ENCODE peak calls at places on chromosomes 4 and X, in nine cellular contexts. Q, M, G, U, V, X, O, B and L are unnamed samples.

GRCh38 chr4:123877561-123877960 is 481.0 kb downstream of the SPRY1 start:
- DNase-seq in Q (no peak), M (no peak), G (no peak), U (no peak), V (peak; percentile 51), X (no peak), O (no peak), B (no peak), L (no peak)

GRCh38 chr4:151674804-151675290 is 86.0 kb downstream of the GATB start:
- DNase-seq in Q (peak; percentile 54), M (peak; percentile 87), G (no peak), U (peak; percentile 79), V (peak; percentile 70), X (no peak), O (peak; percentile 78), B (peak; percentile 56), L (peak; percentile 71)

GRCh38 chr4:71231753-71232420 is 106.9 kb upstream of the SLC4A4 start:
- DNase-seq in Q (no peak), M (peak; percentile 11), G (no peak), U (no peak), V (no peak), X (no peak), O (no peak), B (no peak), L (no peak)

GRCh38 chr4:163523791-163524365 is 29.4 kb downstream of the TMA16 start:
- DNase-seq in Q (no peak), M (no peak), G (no peak), U (no peak), V (no peak), X (no peak), O (no peak), B (no peak), L (no peak)

GRCh38 chr4:147034372-147034771 is 88.7 kb upstream of the TTC29 start:
- DNase-seq in Q (no peak), M (no peak), G (no peak), U (no peak), V (no peak), X (no peak), O (no peak), B (no peak), L (no peak)

GRCh38 chr4:144350706-144351105 is 210.2 kb upstream of the GYPA start:
- DNase-seq in Q (peak; percentile 38), M (no peak), G (no peak), U (no peak), V (no peak), X (no peak), O (no peak), B (no peak), L (no peak)

GRCh38 chrX:53481093-53481492 is 46.9 kb upstream of the HSD17B10 start:
- DNase-seq in Q (no peak), M (peak; percentile 28), G (no peak), U (no peak), V (peak; percentile 26), X (no peak), O (no peak), B (peak; percentile 19), L (no peak)

GRCh38 chr4:57418133-57418532 is 307.9 kb upstream of the IGFBP7 start:
- DNase-seq in Q (no peak), M (no peak), G (no peak), U (no peak), V (no peak), X (no peak), O (no peak), B (no peak), L (no peak)

GRCh38 chr4:93182722-93183121 is 645.8 kb upstream of the ATOH1 start:
- DNase-seq in Q (no peak), M (no peak), G (no peak), U (no peak), V (peak; percentile 71), X (no peak), O (peak; percentile 74), B (no peak), L (no peak)

GRCh38 chr4:176406736-176407135 is 87.0 kb downstream of the SPCS3 start:
- DNase-seq in Q (peak; percentile 22), M (no peak), G (no peak), U (no peak), V (no peak), X (no peak), O (no peak), B (no peak), L (no peak)

GRCh38 chr4:165965503-165965902 is 92.5 kb downstream of the TLL1 start:
- DNase-seq in Q (no peak), M (no peak), G (no peak), U (no peak), V (no peak), X (no peak), O (no peak), B (no peak), L (no peak)

GRCh38 chr4:78168029-78168428 is 110.9 kb downstream of the FRAS1 start:
- DNase-seq in Q (no peak), M (no peak), G (no peak), U (no peak), V (no peak), X (no peak), O (no peak), B (no peak), L (no peak)
- TF ChIP-seq POLR2AphosphoS5 in Q (no peak), M (no peak), G (no peak), U (no peak), V (no peak), X (no peak), O (no peak), B (no peak), L (no peak)

DNA sequence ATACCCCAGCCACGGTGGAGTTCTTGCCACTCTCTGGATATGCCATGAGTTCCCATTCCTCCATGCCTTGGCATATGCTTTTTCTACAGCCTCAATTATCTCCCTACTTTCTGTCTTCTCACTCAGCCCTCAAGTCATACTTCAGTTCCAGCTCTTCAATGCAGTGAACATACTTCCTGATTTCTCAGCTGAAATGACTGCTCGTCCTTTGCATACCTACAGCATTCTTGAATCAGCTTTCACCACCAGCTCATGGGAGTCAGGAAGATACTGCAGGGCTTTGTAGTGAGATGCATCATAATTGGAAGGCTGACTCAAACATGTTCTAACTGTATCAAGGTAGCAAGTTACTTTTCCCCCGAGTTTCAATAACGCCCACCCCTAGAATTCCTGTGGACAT is 118.4 kb downstream of the APBB2 start:
- DNase-seq in Q (no peak), M (no peak), G (no peak), U (no peak), V (no peak), X (no peak), O (no peak), B (no peak), L (no peak)
- H3K27ac ChIP-seq in Q (no peak overlapping the region), M (no peak overlapping the region), G (no peak overlapping the region), U (no peak overlapping the region), V (no peak overlapping the region), X (no peak overlapping the region), O (no peak overlapping the region), B (no peak overlapping the region), L (no peak overlapping the region)

GRCh38 chrX:78129714-78130113 is 9.7 kb downstream of the TAF9B start:
- DNase-seq in Q (no peak), M (no peak), G (no peak), U (no peak), V (no peak), X (no peak), O (no peak), B (no peak), L (no peak)
- TF ChIP-seq POLR2AphosphoS5 in Q (no peak), M (peak; percentile 18), G (no peak), U (no peak), V (no peak), X (no peak), O (no peak), B (no peak), L (no peak)

GRCh38 chr4:89196745-89197144 is 85.4 kb downstream of the TIGD2 start:
- DNase-seq in Q (no peak), M (peak; percentile 18), G (no peak), U (no peak), V (no peak), X (no peak), O (no peak), B (no peak), L (no peak)
- H3K27ac ChIP-seq in Q (no peak overlapping the region), M (no peak overlapping the region), G (no peak overlapping the region), U (no peak overlapping the region), V (peak overlapping the region; percentile 13), X (no peak overlapping the region), O (no peak overlapping the region), B (peak overlapping the region; percentile 26), L (no peak overlapping the region)

DNA sequence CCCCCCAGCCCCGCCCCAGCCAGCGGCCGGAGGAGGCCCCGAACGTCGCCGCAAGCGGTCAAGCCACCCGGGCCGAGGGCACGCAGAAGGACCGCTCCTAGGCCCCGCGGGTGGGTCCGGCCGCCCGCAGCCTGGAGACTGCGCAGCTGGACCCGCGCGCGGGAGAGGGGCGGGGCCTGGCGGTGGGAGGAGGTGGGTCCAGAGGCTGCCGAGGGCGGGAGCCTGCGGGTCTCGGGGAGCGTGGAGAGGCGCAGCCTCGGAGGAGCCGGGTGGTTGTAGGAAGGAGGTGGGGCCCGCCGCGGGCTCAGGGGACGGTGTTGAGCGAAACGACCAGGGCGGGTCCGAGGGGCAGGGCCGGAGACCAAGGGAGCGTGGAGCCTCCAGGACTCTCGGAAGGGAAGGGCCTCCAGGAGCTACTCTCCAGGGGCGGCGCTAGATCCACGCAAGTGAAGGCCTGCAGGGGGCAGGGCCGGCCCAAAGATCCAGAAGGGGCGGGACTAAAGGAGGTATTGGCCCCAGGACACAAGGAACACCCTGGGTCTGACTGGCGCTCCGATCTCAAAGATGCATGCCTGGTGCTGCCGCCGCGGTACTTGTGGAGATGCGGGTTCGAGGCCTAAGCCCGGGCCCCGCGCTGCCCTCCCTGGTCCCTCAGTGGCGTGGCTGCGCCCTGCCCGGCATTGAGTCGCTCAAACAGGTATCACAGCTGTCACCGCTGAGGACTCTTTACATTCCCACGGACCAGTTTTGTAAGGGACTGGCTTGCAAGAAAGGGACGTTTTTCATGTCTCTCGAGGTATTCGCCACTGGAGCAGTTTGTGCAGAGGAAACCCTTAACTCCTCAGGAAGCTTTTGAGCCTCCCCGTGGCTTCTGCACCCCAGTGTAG is 5.9 kb downstream of the TIMM17B start:
- DNase-seq in Q (peak; percentile 80), M (peak; percentile 89), G (peak; percentile 60), U (peak; percentile 96), V (peak; percentile 88), X (peak; percentile 91), O (peak; percentile 81), B (peak; percentile 92), L (peak; percentile 82)
- TF ChIP-seq POLR2AphosphoS5 in Q (peak; percentile 34), M (peak; percentile 28), G (peak; percentile 46), U (peak; percentile 7), V (peak; percentile 49), X (no peak), O (peak; percentile 78), B (peak; percentile 61), L (no peak)